ENCODE peak calls at places on chromosomes 12 and 14, in nine cellular contexts. Q, T, J, Y, I, B, V, X and L are unnamed samples.

GRCh38 chr14:60922050-60922449 is 58.8 kb downstream of the TRMT5 start:
- DNase-seq in Q (no peak), T (no peak), J (no peak), Y (no peak), I (no peak), B (no peak), V (no peak), X (peak; percentile 83), L (no peak)

GRCh38 chr12:90280564-90281058 is 572.0 kb upstream of the ATP2B1 start:
- DNase-seq in Q (no peak), T (peak; percentile 27), J (no peak), Y (no peak), I (no peak), B (no peak), V (no peak), X (peak; percentile 22), L (no peak)

GRCh38 chr14:39376671-39377403 is 55.4 kb downstream of the FBXO33 start:
- DNase-seq in Q (no peak), T (no peak), J (no peak), Y (no peak), I (no peak), B (no peak), V (no peak), X (no peak), L (no peak)

GRCh38 chr12:60194682-60195081 is 598.9 kb downstream of the SLC16A7 start:
- DNase-seq in Q (no peak), T (peak; percentile 32), J (no peak), Y (no peak), I (no peak), B (no peak), V (no peak), X (peak; percentile 68), L (no peak)

GRCh38 chr12:130658106-130658505 is 58.0 kb downstream of the RIMBP2 start:
- DNase-seq in Q (no peak), T (no peak), J (no peak), Y (no peak), I (no peak), B (no peak), V (no peak), X (no peak), L (no peak)

GRCh38 chr12:124508323-124509096 is 58.9 kb downstream of the NCOR2 start:
- DNase-seq in Q (peak; percentile 44), T (no peak), J (no peak), Y (peak; percentile 71), I (peak; percentile 85), B (no peak), V (peak; percentile 59), X (no peak), L (no peak)

GRCh38 chr14:44914849-44915248 is 46.9 kb downstream of the KLHL28 start:
- DNase-seq in Q (no peak), T (no peak), J (no peak), Y (no peak), I (no peak), B (peak; percentile 74), V (no peak), X (peak; percentile 42), L (no peak)

GRCh38 chr14:104912053-104912452 is 12.6 kb upstream of the PLD4 start:
- DNase-seq in Q (no peak), T (no peak), J (no peak), Y (no peak), I (no peak), B (no peak), V (no peak), X (no peak), L (no peak)

GRCh38 chr14:32724864-32725550 is 213.7 kb upstream of the NPAS3 start:
- DNase-seq in Q (no peak), T (peak; percentile 37), J (no peak), Y (no peak), I (no peak), B (no peak), V (no peak), X (peak; percentile 25), L (no peak)

GRCh38 chr12:27179399-27180214 is 64.5 kb upstream of the STK38L start:
- DNase-seq in Q (peak; percentile 31), T (peak; percentile 82), J (peak; percentile 60), Y (no peak), I (no peak), B (no peak), V (no peak), X (peak; percentile 99), L (no peak)

GRCh38 chr12:58099476-58099875 is 158.1 kb downstream of the ATP23 start:
- DNase-seq in Q (no peak), T (no peak), J (no peak), Y (no peak), I (no peak), B (no peak), V (no peak), X (no peak), L (no peak)

GRCh38 chr12:57216014-57216891 is at the start of gene NXPH4:
- DNase-seq in Q (no peak), T (no peak), J (peak; percentile 44), Y (no peak), I (no peak), B (no peak), V (no peak), X (peak; percentile 39), L (no peak)

GRCh38 chr12:114669501-114670256 is 14.3 kb downstream of the TBX3 start:
- DNase-seq in Q (no peak), T (peak; percentile 90), J (no peak), Y (no peak), I (no peak), B (no peak), V (no peak), X (no peak), L (peak; percentile 76)

GRCh38 chr12:19244312-19244711 is 114.8 kb downstream of the PLEKHA5 start:
- DNase-seq in Q (no peak), T (no peak), J (no peak), Y (no peak), I (no peak), B (no peak), V (no peak), X (no peak), L (no peak)

GRCh38 chr12:32983968-32984367 is 87.4 kb upstream of the PKP2 start:
- DNase-seq in Q (no peak), T (no peak), J (no peak), Y (no peak), I (no peak), B (peak; percentile 23), V (no peak), X (no peak), L (no peak)

GRCh38 chr12:9719835-9720234 is 13.1 kb downstream of the CLECL1 start:
- DNase-seq in Q (no peak), T (no peak), J (no peak), Y (no peak), I (no peak), B (no peak), V (no peak), X (no peak), L (no peak)

GRCh38 chr14:97571861-97572555 is 774.8 kb downstream of the VRK1 start:
- DNase-seq in Q (no peak), T (no peak), J (no peak), Y (no peak), I (no peak), B (no peak), V (no peak), X (no peak), L (no peak)

DNA sequence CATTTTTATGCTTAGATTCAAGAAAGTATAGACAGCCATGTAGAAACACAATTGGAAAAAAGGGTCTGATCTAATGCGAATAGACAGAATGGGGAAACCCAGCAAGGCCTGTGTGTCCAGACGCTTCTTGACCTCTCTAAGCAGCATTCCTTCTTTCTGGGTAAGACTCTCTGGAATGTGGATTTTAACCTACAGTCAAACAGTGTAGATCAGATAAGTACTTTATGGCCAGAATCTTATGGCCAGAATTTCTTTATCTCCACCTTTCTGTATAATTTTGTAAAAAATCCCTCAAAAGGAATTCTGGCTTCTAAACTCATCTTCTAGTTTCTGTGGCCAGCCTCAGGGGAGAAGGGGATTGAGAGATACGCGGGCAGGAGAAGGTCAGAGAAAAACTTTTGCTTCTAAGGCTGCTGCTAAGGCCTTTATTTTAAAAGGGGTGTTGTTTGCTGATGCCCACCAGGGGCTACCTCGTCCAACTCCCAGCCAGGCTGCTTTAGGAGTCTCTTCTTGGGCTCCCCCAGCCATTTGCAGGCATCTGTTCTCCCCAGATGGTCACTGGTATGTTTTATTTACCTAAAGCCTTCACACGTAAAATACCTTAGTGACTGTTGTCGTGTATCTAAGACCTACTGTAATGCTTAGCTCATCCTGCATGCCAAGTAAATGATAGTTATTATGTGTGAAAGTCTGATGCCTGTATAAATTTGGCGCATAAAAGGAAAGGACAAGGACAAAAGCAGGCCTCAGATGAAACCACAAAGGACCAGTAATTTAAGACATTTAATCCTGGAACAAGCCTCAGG is 68.4 kb downstream of the ANO6 start:
- DNase-seq in Q (no peak), T (peak; percentile 59), J (no peak), Y (no peak), I (no peak), B (no peak), V (no peak), X (peak; percentile 14), L (no peak)
- TF ChIP-seq CTCF in Q (no peak), T (no peak), J (no peak), Y (no peak), I (no peak), B (no peak), V (no peak), X (no peak), L (peak; percentile 42)

GRCh38 chr14:81172881-81173280 is 47.9 kb downstream of the GTF2A1 start:
- DNase-seq in Q (no peak), T (peak; percentile 18), J (no peak), Y (no peak), I (no peak), B (no peak), V (no peak), X (no peak), L (no peak)
- TF ChIP-seq CTCF in Q (no peak), T (no peak), J (no peak), Y (no peak), I (no peak), B (no peak), V (no peak), X (no peak), L (no peak)

GRCh38 chr12:13229504-13229903 is 33.0 kb downstream of the EMP1 start:
- DNase-seq in Q (no peak), T (no peak), J (no peak), Y (no peak), I (no peak), B (no peak), V (no peak), X (no peak), L (no peak)
- TF ChIP-seq CTCF in Q (no peak), T (no peak), J (no peak), Y (no peak), I (no peak), B (no peak), V (no peak), X (peak; percentile 8), L (no peak)

DNA sequence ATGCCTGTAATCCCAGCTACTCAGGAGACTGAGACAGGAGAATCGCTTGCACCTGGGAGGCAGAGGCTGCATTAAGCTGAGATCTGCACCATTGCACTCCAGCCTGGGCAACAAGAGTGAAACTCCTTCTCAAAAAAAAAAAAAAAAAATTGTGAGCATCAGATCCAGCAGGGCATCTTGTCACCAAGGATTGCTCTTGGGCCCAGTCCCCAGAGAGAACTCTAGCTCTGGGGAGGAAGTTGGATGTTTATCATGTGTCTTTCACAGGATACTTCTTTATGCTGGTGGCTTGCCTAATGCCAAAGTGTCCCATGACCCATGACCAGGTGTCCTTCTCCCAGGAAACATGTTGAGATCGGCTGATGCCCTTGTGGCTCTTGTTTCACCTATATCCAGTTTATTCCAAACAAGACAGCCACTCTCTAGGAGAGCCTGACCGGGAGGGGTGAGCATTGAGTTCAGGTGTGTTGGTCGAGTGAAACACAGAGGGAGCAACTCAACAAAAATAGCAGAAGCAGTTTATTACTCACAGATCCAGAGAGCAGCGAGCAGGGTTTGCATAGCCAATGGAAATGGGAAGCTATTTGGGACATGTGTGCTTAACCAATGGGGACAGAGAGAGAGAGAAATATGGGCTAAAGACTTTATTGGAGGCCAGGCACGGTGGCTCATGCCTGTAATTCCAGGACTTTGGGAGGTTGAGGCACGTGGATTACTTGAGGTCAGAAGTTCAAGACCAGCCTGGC is 6.7 kb upstream of the TCHP start:
- DNase-seq in Q (peak; percentile 41), T (no peak), J (no peak), Y (no peak), I (no peak), B (no peak), V (no peak), X (no peak), L (no peak)
- TF ChIP-seq CTCF in Q (no peak), T (no peak), J (no peak), Y (no peak), I (no peak), B (no peak), V (no peak), X (no peak), L (no peak)